ENCODE peak calls at places on chromosomes 13 and 19, in eight cellular contexts. G, V, Y, K, C, W, T and M are unnamed samples.

GRCh38 chr19:52896431-52897148 is 845 bp downstream of the ZNF320 start:
- DNase-seq in Y (peak), T (no peak), W (peak), V (no peak), C (peak), G (no peak), K (peak), M (no peak)

GRCh38 chr19:13149628-13150186 is 468 bp downstream of the STX10 start:
- DNase-seq in K (peak), T (no peak), V (peak), W (peak), G (no peak), Y (peak), C (peak), M (peak)

GRCh38 chr19:13953021-13953531 is 767 bp downstream of the DCAF15 start:
- DNase-seq in V (peak), Y (peak), K (no peak), G (no peak), C (no peak), T (no peak), W (no peak), M (peak)

GRCh38 chr19:40305403-40305802 is 20.3 kb upstream of the AKT2 start:
- DNase-seq in W (peak), C (peak), V (peak), T (no peak), K (peak), Y (peak), G (peak), M (peak)

GRCh38 chr13:111954681-111955411 is 112.1 kb upstream of the SOX1 start:
- DNase-seq in C (no peak), Y (no peak), V (no peak), G (no peak), T (no peak), W (no peak), K (no peak), M (peak)

GRCh38 chr19:58154287-58154678 is 3.7 kb upstream of the ZNF329 start:
- DNase-seq in W (peak), G (peak), V (no peak), T (no peak), C (peak), K (peak), Y (peak), M (peak)

GRCh38 chr13:41058229-41059070 is 2.9 kb upstream of the WBP4 start:
- DNase-seq in V (no peak), W (no peak), T (no peak), Y (no peak), G (no peak), K (no peak), C (no peak), M (no peak)

GRCh38 chr13:91045351-91046034 is 302.0 kb upstream of the MIR17HG start:
- DNase-seq in V (no peak), C (no peak), T (no peak), W (no peak), G (no peak), Y (no peak), K (no peak), M (peak)

GRCh38 chr19:1269478-1270167 is 491 bp downstream of the CIRBP start:
- DNase-seq in C (peak), V (peak), T (no peak), W (peak), K (peak), G (peak), Y (peak), M (peak)
- TF ChIP-seq CTCF in C (peak), V (no peak), T (no peak), W (peak), K (no peak), G (peak), Y (no peak), M (no peak)

GRCh38 chr19:3835055-3835435 is 33.8 kb downstream of the ZFR2 start:
- DNase-seq in Y (no peak), G (no peak), W (no peak), T (no peak), K (no peak), V (no peak), C (no peak), M (no peak)
- TF ChIP-seq POLR2A in Y (no peak), G (no peak), W (no peak), T (no peak), K (no peak), V (no peak), C (no peak), M (no peak)

GRCh38 chr13:102847272-102848234 is 1.7 kb downstream of the ERCC5 start:
- DNase-seq in V (no peak), C (no peak), T (no peak), Y (no peak), K (no peak), W (no peak), G (no peak), M (peak)
- TF ChIP-seq CTCF in V (no peak), C (peak), T (peak), Y (peak), K (peak), W (peak), G (peak), M (peak)

GRCh38 chr13:33496336-33496735 is 210.8 kb upstream of the STARD13 start:
- DNase-seq in W (no peak), T (no peak), Y (no peak), K (no peak), V (no peak), C (no peak), G (no peak), M (no peak)
- TF ChIP-seq POLR2A in W (no peak), T (no peak), Y (no peak), K (no peak), V (no peak), C (no peak), G (no peak), M (no peak)

GRCh38 chr19:2260341-2260751 is 4.1 kb upstream of the JSRP1 start:
- DNase-seq in V (no peak), K (no peak), C (no peak), Y (peak), W (no peak), G (no peak), T (no peak), M (no peak)

GRCh38 chr19:2259331-2259730 is 3.1 kb upstream of the JSRP1 start:
- DNase-seq in C (no peak), Y (no peak), V (no peak), K (no peak), W (no peak), T (no peak), G (no peak), M (no peak)

GRCh38 chr19:2266183-2266993 is 10.2 kb upstream of the JSRP1 start:
- DNase-seq in Y (peak), G (peak), T (no peak), V (peak), C (peak), K (peak), W (peak), M (peak)

GRCh38 chr19:2255982-2256685 is at the start of gene JSRP1:
- DNase-seq in G (no peak), W (no peak), C (no peak), Y (no peak), K (no peak), T (no peak), V (no peak), M (no peak)

DNA sequence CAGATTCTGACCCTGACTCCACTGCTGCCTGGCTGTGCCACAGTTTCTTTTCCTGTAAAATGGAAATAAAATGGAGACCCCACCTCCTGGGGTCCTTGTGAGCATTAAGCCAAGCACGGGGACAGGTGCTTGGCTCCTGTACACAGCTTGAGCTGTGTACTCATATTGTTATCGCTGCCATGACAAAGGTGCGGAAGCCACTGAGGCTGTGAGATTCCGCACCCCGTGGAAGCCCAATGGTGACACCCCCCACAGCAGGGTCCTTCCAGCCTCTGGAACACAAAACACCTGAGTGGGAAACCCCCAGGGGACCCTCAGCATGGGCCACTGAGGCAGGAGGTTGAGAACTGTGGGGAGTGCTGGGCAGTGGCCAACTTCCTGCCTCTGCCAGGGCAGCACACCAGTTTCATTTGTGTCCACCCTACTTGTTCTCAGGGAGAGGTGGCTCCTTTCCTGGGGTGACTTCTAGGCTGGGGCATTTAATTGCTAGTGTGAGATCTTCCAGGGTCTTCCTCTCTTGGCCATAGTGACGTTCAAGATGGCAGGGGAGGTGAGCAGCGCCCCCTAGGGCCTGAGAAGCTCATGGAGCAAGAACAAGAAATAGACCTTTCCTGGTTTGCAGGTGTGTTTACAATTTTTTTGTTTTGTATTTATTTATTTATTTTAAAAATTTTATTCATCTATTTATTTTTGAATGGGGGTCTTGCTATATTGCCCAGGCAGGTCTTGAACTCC is 5.4 kb upstream of the JSRP1 start:
- DNase-seq in Y (peak), V (no peak), G (no peak), T (no peak), K (no peak), C (no peak), W (peak), M (peak)
- TF ChIP-seq CTCF in Y (peak), V (no peak), G (peak), T (peak), K (peak), C (no peak), W (peak), M (peak)

DNA sequence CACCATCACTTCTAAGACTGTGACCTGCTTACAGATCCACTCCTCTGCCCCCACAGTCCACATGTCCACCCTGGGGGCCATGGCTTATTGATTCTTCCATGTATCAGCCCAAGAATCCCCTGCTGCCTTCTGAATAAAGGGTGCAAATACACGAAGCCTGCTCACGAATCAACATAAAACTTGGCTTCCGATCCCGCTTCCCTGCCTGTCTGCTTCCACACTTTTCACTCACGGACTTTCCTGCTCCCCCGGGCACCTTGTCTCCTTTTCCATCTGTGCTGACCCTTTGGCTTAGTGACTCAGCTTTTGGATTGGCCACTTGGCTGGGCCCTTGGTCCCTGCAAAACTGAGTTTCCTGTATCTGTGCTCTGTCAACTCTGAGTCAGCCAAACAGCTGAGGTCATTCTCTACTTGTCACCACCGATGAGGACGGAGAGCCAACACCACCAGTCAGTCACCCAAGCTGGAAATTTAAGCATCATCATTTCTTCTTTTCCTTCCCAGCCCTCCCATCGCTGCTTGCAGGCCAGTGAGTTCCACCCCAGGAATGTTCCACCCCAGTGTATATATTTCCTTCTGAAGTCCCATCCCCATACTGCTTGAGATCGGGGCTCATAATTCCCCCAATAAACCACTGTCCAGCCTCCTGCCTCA is 11.4 kb upstream of the USP12 start:
- DNase-seq in C (no peak), K (peak), G (peak), Y (no peak), W (peak), T (no peak), V (no peak), M (peak)
- TF ChIP-seq POLR2A in C (no peak), K (no peak), G (no peak), Y (no peak), W (no peak), T (no peak), V (no peak), M (no peak)